ENCODE peak calls at places on chromosomes 4 and X, in ten cellular contexts. F is prostate gland; D is CD4-positive, alpha-beta memory T cell; A is heart right ventricle; E is upper lobe of right lung; S is CD4-positive, CD25-positive, alpha-beta regulatory T cell; T is uterus; Q is A673; M is K562; J is CD8-positive, alpha-beta memory T cell. L is an unnamed sample.
A peak's percentile ranks its signal among the peaks of the same experiment; 100 is the strongest.

GRCh38 chr4:158538176-158538575 is 16.5 kb downstream of the RXFP1 start:
- DNase-seq in F (no peak), D (no peak), A (no peak), E (no peak), S (no peak), T (no peak), Q (peak; percentile 14), M (no peak), J (no peak), L (no peak)

GRCh38 chrX:111006119-111006518 is 89.9 kb upstream of the PAK3 start:
- DNase-seq in F (no peak), D (no peak), A (no peak), E (no peak), S (no peak), T (no peak), Q (no peak), M (no peak), J (no peak), L (no peak)

GRCh38 chr4:71235321-71236206 is 103.3 kb upstream of the SLC4A4 start:
- DNase-seq in F (no peak), D (no peak), A (peak; percentile 25), E (no peak), S (no peak), T (no peak), Q (peak; percentile 10), M (no peak), J (no peak), L (no peak)

GRCh38 chr4:25856756-25857155 is 6.0 kb downstream of the SEL1L3 start:
- DNase-seq in F (no peak), D (no peak), A (no peak), E (no peak), S (no peak), T (no peak), Q (no peak), M (no peak), J (no peak), L (no peak)

GRCh38 chr4:67465032-67465762 is 80.1 kb downstream of the CENPC start:
- DNase-seq in F (no peak), D (no peak), A (no peak), E (no peak), S (no peak), T (no peak), Q (no peak), M (no peak), J (no peak), L (no peak)

GRCh38 chrX:140608111-140608510 is 101.4 kb upstream of the LINC00632 start:
- DNase-seq in F (no peak), D (no peak), A (no peak), E (no peak), S (no peak), T (no peak), Q (no peak), M (no peak), J (no peak), L (no peak)

GRCh38 chrX:54447461-54447860 is 7.3 kb downstream of the TSR2 start:
- DNase-seq in F (no peak), D (no peak), A (no peak), E (no peak), S (no peak), T (no peak), Q (peak; percentile 22), M (no peak), J (no peak), L (no peak)

GRCh38 chr4:98899277-98899676 is 29.7 kb downstream of the EIF4E start:
- DNase-seq in F (no peak), D (no peak), A (no peak), E (no peak), S (no peak), T (no peak), Q (no peak), M (no peak), J (no peak), L (no peak)

GRCh38 chr4:19473569-19473968 is 778.1 kb upstream of the SLIT2 start:
- DNase-seq in F (no peak), D (no peak), A (no peak), E (no peak), S (no peak), T (no peak), Q (peak; percentile 15), M (no peak), J (no peak), L (no peak)

GRCh38 chrX:129480889-129481288 is 42.4 kb downstream of the SMARCA1 start:
- DNase-seq in F (no peak), D (no peak), A (no peak), E (no peak), S (no peak), T (no peak), Q (no peak), M (no peak), J (no peak), L (no peak)

GRCh38 chrX:117835034-117835433 is 281.6 kb downstream of the KLHL13 start:
- DNase-seq in F (no peak), D (no peak), A (no peak), E (no peak), S (no peak), T (no peak), Q (no peak), M (no peak), J (no peak), L (no peak)

GRCh38 chr4:154838155-154838554 is 57.1 kb downstream of the RBM46 start:
- DNase-seq in F (no peak), D (no peak), A (no peak), E (no peak), S (no peak), T (no peak), Q (no peak), M (no peak), J (no peak), L (no peak)

GRCh38 chr4:154838694-154839093 is 57.6 kb downstream of the RBM46 start:
- DNase-seq in F (no peak), D (no peak), A (no peak), E (no peak), S (no peak), T (no peak), Q (no peak), M (no peak), J (no peak), L (no peak)

GRCh38 chr4:154836513-154836912 is 55.4 kb downstream of the RBM46 start:
- DNase-seq in F (no peak), D (no peak), A (no peak), E (no peak), S (no peak), T (no peak), Q (no peak), M (no peak), J (no peak), L (no peak)

DNA sequence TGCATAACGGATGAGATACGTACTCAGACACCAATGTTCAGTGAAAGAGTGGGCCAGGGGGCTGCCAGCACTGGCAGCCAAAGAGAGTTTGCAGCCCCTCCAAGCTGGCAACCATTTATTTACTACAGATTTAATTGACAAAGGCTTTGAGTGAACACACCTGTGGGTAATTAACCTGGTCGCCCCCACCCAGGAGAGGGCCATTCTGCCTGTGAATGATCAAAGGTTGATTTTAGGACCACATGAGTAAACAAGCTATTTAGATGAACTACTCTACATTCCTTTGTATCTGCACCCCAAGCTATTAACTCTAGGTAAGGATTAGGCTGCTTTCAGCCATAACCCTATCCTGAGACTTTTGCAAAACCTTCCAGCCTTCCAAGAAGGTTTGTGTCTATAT is 55.0 kb downstream of the RBM46 start:
- DNase-seq in F (no peak), D (no peak), A (no peak), E (no peak), S (no peak), T (no peak), Q (no peak), M (no peak), J (no peak), L (no peak)
- H3K4me3 ChIP-seq in F (no peak overlapping the region), D (no peak overlapping the region), A (no peak overlapping the region), E (no peak overlapping the region), S (no peak overlapping the region), T (no peak overlapping the region), Q (no peak overlapping the region), M (no peak overlapping the region), J (no peak overlapping the region), L (no peak overlapping the region)

DNA sequence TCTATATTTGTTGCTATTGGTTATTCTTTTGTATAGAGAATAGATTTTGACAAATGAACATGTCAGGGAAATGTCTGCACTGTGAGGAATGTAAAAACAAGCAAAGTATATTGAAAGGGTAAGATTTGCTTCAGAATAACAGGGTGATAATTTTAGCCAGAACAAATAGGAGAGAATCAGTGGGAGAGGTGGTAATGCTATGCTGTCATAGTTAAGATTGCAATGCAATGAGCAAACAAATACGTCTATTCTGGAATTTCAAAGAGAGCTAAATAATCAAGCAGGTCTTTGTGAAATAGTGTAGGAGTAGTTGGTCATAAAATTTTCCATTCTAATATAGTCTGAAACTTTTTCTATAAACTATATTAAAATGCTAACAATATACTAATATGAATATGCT is 1478.4 kb downstream of the TECRL start:
- DNase-seq in F (no peak), D (no peak), A (no peak), E (no peak), S (no peak), T (no peak), Q (no peak), M (no peak), J (no peak), L (no peak)
- H3K27ac ChIP-seq in F (no peak overlapping the region), D (no peak overlapping the region), A (no peak overlapping the region), E (no peak overlapping the region), S (no peak overlapping the region), T (no peak overlapping the region), Q (no peak overlapping the region), M (no peak overlapping the region), J (no peak overlapping the region), L (no peak overlapping the region)

GRCh38 chr4:80135702-80136058 is 61.6 kb upstream of the PRDM8 start:
- DNase-seq in F (no peak), D (no peak), A (no peak), E (no peak), S (no peak), T (no peak), Q (no peak), M (no peak), J (no peak), L (no peak)

GRCh38 chr4:80134936-80135701 is 62.1 kb upstream of the ANTXR2 start:
- DNase-seq in F (no peak), D (no peak), A (no peak), E (no peak), S (no peak), T (no peak), Q (no peak), M (no peak), J (no peak), L (no peak)

GRCh38 chr4:80138556-80139538 is 58.5 kb upstream of the PRDM8 start:
- DNase-seq in F (no peak), D (peak; percentile 55), A (no peak), E (no peak), S (peak; percentile 18), T (no peak), Q (no peak), M (no peak), J (peak; percentile 51), L (no peak)

GRCh38 chr4:80137631-80138030 is 59.7 kb upstream of the PRDM8 start:
- DNase-seq in F (no peak), D (no peak), A (no peak), E (no peak), S (no peak), T (no peak), Q (no peak), M (no peak), J (no peak), L (no peak)

GRCh38 chr4:80136238-80136637 is 61.1 kb upstream of the PRDM8 start:
- DNase-seq in F (no peak), D (no peak), A (no peak), E (no peak), S (no peak), T (no peak), Q (no peak), M (no peak), J (no peak), L (no peak)
- H3K4me3 ChIP-seq in F (no peak overlapping the region), D (no peak overlapping the region), A (no peak overlapping the region), E (no peak overlapping the region), S (no peak overlapping the region), T (no peak overlapping the region), Q (no peak overlapping the region), M (no peak overlapping the region), J (no peak overlapping the region), L (no peak overlapping the region)

GRCh38 chr4:41077628-41078027 is 136.7 kb downstream of the APBB2 start:
- DNase-seq in F (peak; percentile 27), D (no peak), A (no peak), E (no peak), S (no peak), T (no peak), Q (no peak), M (no peak), J (no peak), L (no peak)
- H3K27ac ChIP-seq in F (no peak overlapping the region), D (no peak overlapping the region), A (no peak overlapping the region), E (no peak overlapping the region), S (no peak overlapping the region), T (no peak overlapping the region), Q (no peak overlapping the region), M (no peak overlapping the region), J (no peak overlapping the region), L (no peak overlapping the region)